ENCODE peak calls at places on chromosomes 7 and 10, in seven cellular contexts. K, W, Z, U, R, D and C are unnamed samples.

GRCh38 chr10:121708921-121709625 is 110.8 kb upstream of the FGFR2 start:
- DNase-seq in K (no peak), W (no peak), Z (no peak), U (no peak), R (no peak), D (no peak), C (peak; percentile 27)

GRCh38 chr7:97001656-97002554 is 3.4 kb upstream of the DLX6 start:
- DNase-seq in K (no peak), W (no peak), Z (no peak), U (no peak), R (no peak), D (no peak), C (peak; percentile 76)

GRCh38 chr10:5752301-5752871 is 60.8 kb downstream of the GDI2 start:
- DNase-seq in K (no peak), W (no peak), Z (no peak), U (no peak), R (no peak), D (no peak), C (no peak)

GRCh38 chr10:80161321-80162084 is 29.0 kb downstream of the PLAC9 start:
- DNase-seq in K (no peak), W (peak; percentile 23), Z (no peak), U (peak; percentile 55), R (no peak), D (no peak), C (no peak)

GRCh38 chr10:47257396-47258120 is 42.4 kb upstream of the GDF10 start:
- DNase-seq in K (peak; percentile 16), W (no peak), Z (no peak), U (no peak), R (no peak), D (no peak), C (no peak)

GRCh38 chr10:97593423-97593822 is 3.9 kb downstream of the C10orf62 start:
- DNase-seq in K (no peak), W (no peak), Z (no peak), U (no peak), R (no peak), D (no peak), C (no peak)

GRCh38 chr7:33616752-33617151 is 288.6 kb upstream of the BMPER start:
- DNase-seq in K (no peak), W (no peak), Z (no peak), U (no peak), R (no peak), D (no peak), C (no peak)

GRCh38 chr7:99739699-99740572 is 4.9 kb upstream of the CYP3A7 start:
- DNase-seq in K (no peak), W (no peak), Z (no peak), U (peak; percentile 13), R (no peak), D (no peak), C (no peak)

GRCh38 chr7:112091768-112092167 is 114.4 kb downstream of the DOCK4 start:
- DNase-seq in K (no peak), W (no peak), Z (no peak), U (no peak), R (no peak), D (no peak), C (no peak)

GRCh38 chr10:49446031-49446430 is 50.1 kb upstream of the DRGX start:
- DNase-seq in K (no peak), W (no peak), Z (no peak), U (no peak), R (no peak), D (no peak), C (no peak)

GRCh38 chr10:28533571-28534304 is 820 bp downstream of the WAC start:
- DNase-seq in K (no peak), W (peak; percentile 38), Z (no peak), U (peak; percentile 13), R (no peak), D (peak; percentile 60), C (peak; percentile 62)

GRCh38 chr7:70738080-70738479 is 393.9 kb upstream of the GALNT17 start:
- DNase-seq in K (no peak), W (peak; percentile 31), Z (no peak), U (no peak), R (no peak), D (no peak), C (no peak)

GRCh38 chr7:92496876-92497275 is 19.1 kb upstream of the ERVW-1 start:
- DNase-seq in K (no peak), W (no peak), Z (no peak), U (no peak), R (no peak), D (no peak), C (no peak)

GRCh38 chr7:78279035-78279434 is 480.5 kb downstream of the PHTF2 start:
- DNase-seq in K (no peak), W (no peak), Z (no peak), U (no peak), R (no peak), D (no peak), C (no peak)

GRCh38 chr7:90717286-90718060 is 121.4 kb downstream of the CDK14 start:
- DNase-seq in K (no peak), W (no peak), Z (no peak), U (peak; percentile 29), R (no peak), D (no peak), C (no peak)

GRCh38 chr7:44306608-44307007 is 18.8 kb downstream of the CAMK2B start:
- DNase-seq in K (no peak), W (no peak), Z (no peak), U (no peak), R (no peak), D (no peak), C (no peak)

GRCh38 chr7:97819161-97819560 is 53.0 kb downstream of the ASNS start:
- DNase-seq in K (no peak), W (no peak), Z (no peak), U (peak; percentile 8), R (peak; percentile 15), D (no peak), C (no peak)

GRCh38 chr7:79736418-79736817 is 283.0 kb upstream of the MAGI2 start:
- DNase-seq in K (no peak), W (no peak), Z (no peak), U (no peak), R (no peak), D (no peak), C (no peak)

GRCh38 chr7:64308019-64308275 is 5.8 kb upstream of the ZNF736 start:
- DNase-seq in K (no peak), W (no peak), Z (no peak), U (no peak), R (no peak), D (no peak), C (no peak)

GRCh38 chr10:62585211-62585758 is 211.1 kb downstream of the ZNF365 start:
- DNase-seq in K (no peak), W (no peak), Z (no peak), U (no peak), R (no peak), D (no peak), C (no peak)

GRCh38 chr10:23439452-23439919 is 611 bp downstream of the OTUD1 start:
- DNase-seq in K (no peak), W (peak; percentile 34), Z (no peak), U (no peak), R (no peak), D (peak; percentile 41), C (peak; percentile 23)

GRCh38 chr7:67625257-67625713 is 628.7 kb downstream of the TYW1 start:
- DNase-seq in K (no peak), W (peak; percentile 80), Z (peak; percentile 83), U (peak; percentile 51), R (peak; percentile 8), D (peak; percentile 88), C (peak; percentile 92)

GRCh38 chr7:936131-937054 is 18.1 kb downstream of the ADAP1 start:
- DNase-seq in K (peak; percentile 92), W (no peak), Z (no peak), U (no peak), R (peak; percentile 71), D (no peak), C (peak; percentile 10)

GRCh38 chr10:51960494-51960895 is 261.1 kb upstream of the CSTF2T start:
- DNase-seq in K (no peak), W (peak; percentile 43), Z (no peak), U (peak; percentile 3), R (peak; percentile 10), D (peak; percentile 22), C (no peak)

GRCh38 chr10:61592581-61592980 is 70.1 kb upstream of the CABCOCO1 start:
- DNase-seq in K (no peak), W (peak; percentile 50), Z (no peak), U (peak; percentile 27), R (peak; percentile 33), D (peak; percentile 21), C (peak; percentile 38)

GRCh38 chr10:124126139-124126538 is 32.7 kb upstream of the CHST15 start:
- DNase-seq in K (no peak), W (no peak), Z (no peak), U (no peak), R (no peak), D (no peak), C (no peak)
- TF ChIP-seq SP1 in K (no peak), W (no peak), Z (no peak), U (no peak), R (no peak), D (no peak), C (no peak)

GRCh38 chr7:32427769-32428291 is 62.4 kb downstream of the LSM5 start:
- DNase-seq in K (no peak), W (peak; percentile 84), Z (peak; percentile 87), U (peak; percentile 62), R (peak; percentile 21), D (peak; percentile 70), C (peak; percentile 96)
- TF ChIP-seq SP1 in K (no peak), W (no peak), Z (no peak), U (no peak), R (no peak), D (no peak), C (peak; percentile 77)

GRCh38 chr10:31554556-31554955 is 235.5 kb downstream of the ZEB1 start:
- DNase-seq in K (peak; percentile 4), W (no peak), Z (no peak), U (no peak), R (no peak), D (no peak), C (no peak)

GRCh38 chr10:31549936-31550335 is 230.9 kb downstream of the ZEB1 start:
- DNase-seq in K (no peak), W (no peak), Z (no peak), U (no peak), R (no peak), D (no peak), C (no peak)
- TF ChIP-seq SP1 in K (no peak), W (no peak), Z (no peak), U (no peak), R (no peak), D (no peak), C (no peak)

GRCh38 chr10:64320448-64320847 is 799.2 kb downstream of the REEP3 start:
- DNase-seq in K (no peak), W (no peak), Z (no peak), U (no peak), R (no peak), D (no peak), C (no peak)

GRCh38 chr10:64313967-64314366 is 792.8 kb downstream of the REEP3 start:
- DNase-seq in K (no peak), W (no peak), Z (no peak), U (no peak), R (no peak), D (no peak), C (no peak)

GRCh38 chr10:64316833-64317232 is 795.6 kb downstream of the REEP3 start:
- DNase-seq in K (no peak), W (no peak), Z (no peak), U (no peak), R (no peak), D (no peak), C (no peak)

DNA sequence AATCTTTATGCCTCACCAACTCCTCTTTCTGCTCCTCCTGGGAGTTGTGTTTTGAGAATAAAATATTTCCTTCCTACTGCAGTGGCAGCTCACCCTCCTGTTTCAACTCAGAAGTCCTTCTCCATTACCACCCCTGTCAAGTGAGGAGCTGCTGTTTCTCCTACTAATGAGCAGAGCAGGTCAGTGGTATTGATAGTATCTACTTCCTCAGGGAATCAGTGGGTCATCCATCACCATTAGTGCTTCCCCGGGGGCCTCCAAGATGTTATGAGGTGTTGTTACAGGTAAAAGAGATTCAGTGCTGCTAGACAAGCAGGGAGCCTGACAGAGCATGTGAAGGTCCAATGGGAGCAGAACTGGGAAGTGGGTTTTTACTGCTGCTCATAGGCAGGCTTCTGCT is 795.2 kb downstream of the REEP3 start:
- DNase-seq in K (no peak), W (no peak), Z (no peak), U (no peak), R (no peak), D (no peak), C (no peak)
- TF ChIP-seq SP1 in K (no peak), W (no peak), Z (no peak), U (no peak), R (no peak), D (no peak), C (no peak)